ENCODE peak calls at places on chromosomes 11 and 22, in five cellular contexts. One of them, this sample, is unnamed.

GRCh38 chr22:45526768-45527360 is 24.2 kb downstream of the FBLN1 start:
- DNase-seq in HepG2: no peak
- DNase-seq in H1: no peak
- DNase-seq in GM12878: no peak
- DNase-seq in K562: no peak
- DNase-seq in this sample: no peak

GRCh38 chr11:10641314-10642206 is 52.0 kb downstream of the IRAG1 start:
- DNase-seq in HepG2: no peak
- DNase-seq in H1: no peak
- DNase-seq in GM12878: peak; percentile 62
- DNase-seq in K562: no peak
- DNase-seq in this sample: no peak

GRCh38 chr11:9831122-9831521 is 167.2 kb downstream of the SWAP70 start:
- DNase-seq in K562: no peak
- DNase-seq in HepG2: no peak
- DNase-seq in H1: no peak
- DNase-seq in GM12878: no peak
- DNase-seq in this sample: no peak

GRCh38 chr22:40196628-40197027 is 18.9 kb downstream of the TNRC6B start:
- DNase-seq in GM12878: peak; percentile 48
- DNase-seq in K562: no peak
- DNase-seq in HepG2: no peak
- DNase-seq in H1: no peak
- DNase-seq in this sample: no peak

GRCh38 chr11:91850533-91851305 is 373.9 kb upstream of the FAT3 start:
- DNase-seq in GM12878: no peak
- DNase-seq in HepG2: no peak
- DNase-seq in H1: no peak
- DNase-seq in K562: no peak
- DNase-seq in this sample: no peak

GRCh38 chr22:42645938-42646568 is 3.1 kb downstream of the CYB5R3 start:
- DNase-seq in H1: no peak
- DNase-seq in K562: no peak
- DNase-seq in HepG2: no peak
- DNase-seq in GM12878: no peak
- DNase-seq in this sample: no peak

GRCh38 chr22:28023774-28024173 is 104.7 kb upstream of the PITPNB start:
- DNase-seq in HepG2: no peak
- DNase-seq in H1: no peak
- DNase-seq in GM12878: no peak
- DNase-seq in K562: no peak
- DNase-seq in this sample: no peak

GRCh38 chr22:17217179-17217578 is 2.1 kb downstream of the ADA2 start:
- DNase-seq in H1: no peak
- DNase-seq in HepG2: no peak
- DNase-seq in K562: no peak
- DNase-seq in GM12878: no peak
- DNase-seq in this sample: no peak

GRCh38 chr11:116828632-116829524 is 829 bp upstream of the APOC3 start:
- DNase-seq in HepG2: peak; percentile 90
- DNase-seq in H1: no peak
- DNase-seq in K562: peak; percentile 35
- DNase-seq in GM12878: no peak
- DNase-seq in this sample: no peak

GRCh38 chr11:130218501-130218900 is 58.9 kb downstream of the ST14 start:
- DNase-seq in H1: peak; percentile 44
- DNase-seq in GM12878: no peak
- DNase-seq in HepG2: no peak
- DNase-seq in K562: no peak
- DNase-seq in this sample: no peak

GRCh38 chr11:72779495-72780128 is 14.2 kb downstream of the STARD10 start:
- DNase-seq in GM12878: no peak
- DNase-seq in H1: no peak
- DNase-seq in HepG2: no peak
- DNase-seq in K562: no peak
- DNase-seq in this sample: no peak

GRCh38 chr11:72781313-72782080 is 12.3 kb downstream of the STARD10 start:
- DNase-seq in GM12878: no peak
- DNase-seq in K562: peak; percentile 59
- DNase-seq in HepG2: no peak
- DNase-seq in H1: peak; percentile 63
- DNase-seq in this sample: peak; percentile 77

GRCh38 chr11:72780291-72781062 is 13.4 kb downstream of the STARD10 start:
- DNase-seq in H1: no peak
- DNase-seq in HepG2: no peak
- DNase-seq in GM12878: no peak
- DNase-seq in K562: no peak
- DNase-seq in this sample: no peak

GRCh38 chr11:72782081-72782920 is 11.5 kb downstream of the STARD10 start:
- DNase-seq in HepG2: peak; percentile 79
- DNase-seq in GM12878: no peak
- DNase-seq in H1: peak; percentile 72
- DNase-seq in K562: no peak
- DNase-seq in this sample: no peak

GRCh38 chr11:72781063-72781312 is 12.9 kb downstream of the STARD10 start:
- DNase-seq in HepG2: no peak
- DNase-seq in K562: no peak
- DNase-seq in GM12878: no peak
- DNase-seq in H1: peak; percentile 63
- DNase-seq in this sample: no peak
- H3K4me2 ChIP-seq in HepG2: peak overlapping the region; percentile 90
- H3K4me2 ChIP-seq in K562: peak overlapping the region; percentile 56
- H3K4me2 ChIP-seq in GM12878: peak overlapping the region; percentile 79
- H3K4me2 ChIP-seq in H1: peak overlapping the region; percentile 88
- H3K4me2 ChIP-seq in this sample: peak overlapping the region; percentile 98

DNA sequence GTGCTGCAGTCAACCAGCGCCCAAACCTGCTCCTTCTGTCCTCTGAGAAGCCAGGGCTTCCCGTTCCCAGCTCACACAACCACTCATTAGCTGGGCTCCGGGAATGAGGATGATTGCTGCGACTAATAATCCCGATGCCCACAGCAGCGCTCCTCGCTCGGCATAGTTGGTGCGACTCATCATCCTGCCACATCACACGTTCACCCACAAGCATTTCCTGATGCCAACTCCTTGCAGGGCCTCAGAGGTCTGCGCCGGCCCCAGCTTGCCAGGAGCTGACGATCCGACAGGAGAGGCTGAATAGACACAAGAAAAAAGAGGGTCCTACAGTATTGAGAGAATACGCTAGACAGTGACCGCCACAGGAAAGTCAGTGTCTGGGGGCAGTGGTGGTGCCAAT is 10.6 kb upstream of the CSNK1E start:
- DNase-seq in GM12878: no peak
- DNase-seq in HepG2: no peak
- DNase-seq in K562: no peak
- DNase-seq in H1: no peak
- DNase-seq in this sample: no peak
- TF ChIP-seq KDM1A in GM12878: no peak
- TF ChIP-seq KDM1A in HepG2: no peak
- TF ChIP-seq KDM1A in K562: no peak
- TF ChIP-seq KDM1A in H1: no peak
- TF ChIP-seq KDM1A in this sample: no peak

GRCh38 chr11:124753207-124753606 is 1.2 kb upstream of the VSIG2 start:
- DNase-seq in HepG2: no peak
- DNase-seq in H1: no peak
- DNase-seq in GM12878: no peak
- DNase-seq in K562: no peak
- DNase-seq in this sample: no peak
- H3K4me2 ChIP-seq in HepG2: no peak overlapping the region
- H3K4me2 ChIP-seq in H1: peak overlapping the region; percentile 68
- H3K4me2 ChIP-seq in GM12878: no peak overlapping the region
- H3K4me2 ChIP-seq in K562: no peak overlapping the region
- H3K4me2 ChIP-seq in this sample: no peak overlapping the region

GRCh38 chr11:128327274-128327673 is 260.1 kb downstream of the ETS1 start:
- DNase-seq in K562: no peak
- DNase-seq in H1: no peak
- DNase-seq in GM12878: no peak
- DNase-seq in HepG2: no peak
- DNase-seq in this sample: no peak
- TF ChIP-seq KDM1A in K562: no peak
- TF ChIP-seq KDM1A in H1: no peak
- TF ChIP-seq KDM1A in GM12878: no peak
- TF ChIP-seq KDM1A in HepG2: no peak
- TF ChIP-seq KDM1A in this sample: no peak

DNA sequence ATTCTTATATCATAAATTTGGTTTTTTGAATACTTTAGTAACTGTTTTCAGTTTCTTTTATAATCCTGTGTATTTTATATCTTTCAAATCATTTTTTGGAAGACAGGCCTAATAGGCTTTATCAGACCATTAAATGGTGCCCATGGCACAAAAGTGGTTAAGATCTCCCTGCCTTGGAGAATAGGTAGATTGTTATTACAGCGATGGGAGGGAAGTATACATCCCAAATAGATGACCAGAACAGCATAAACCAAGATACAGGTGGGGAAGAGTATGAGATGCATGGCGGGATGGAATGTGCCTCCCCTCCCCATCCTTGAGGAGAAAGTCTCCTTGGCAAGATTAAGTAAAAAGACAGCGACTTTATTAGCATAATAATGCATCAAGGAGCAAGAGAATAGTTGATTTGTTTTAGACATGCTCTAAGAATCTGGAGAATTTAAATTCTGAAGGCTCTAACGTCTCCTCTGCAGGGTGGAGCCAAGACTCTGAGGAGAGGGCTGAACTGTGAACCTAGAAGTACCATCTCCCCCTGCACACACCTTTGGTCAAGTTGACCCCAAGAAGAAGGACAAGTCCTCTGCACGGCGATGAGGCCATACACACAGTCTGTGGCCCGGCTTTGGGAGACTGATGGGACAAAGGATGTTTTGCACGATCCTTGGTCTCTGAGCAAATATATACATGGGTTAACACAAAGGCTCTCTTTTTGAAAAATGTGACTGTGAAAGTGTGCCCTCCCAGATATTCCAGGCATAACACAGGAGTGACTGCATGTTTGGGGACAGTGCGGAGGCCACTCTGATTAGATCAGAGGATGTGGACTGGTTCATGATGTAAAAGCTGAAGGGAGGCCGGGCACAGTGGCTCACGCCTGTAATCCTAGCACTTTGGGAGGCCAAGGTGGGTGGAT is 61.1 kb upstream of the SLC35C1 start:
- DNase-seq in HepG2: peak; percentile 71
- DNase-seq in H1: no peak
- DNase-seq in K562: no peak
- DNase-seq in GM12878: no peak
- DNase-seq in this sample: no peak
- H3K4me2 ChIP-seq in HepG2: no peak overlapping the region
- H3K4me2 ChIP-seq in H1: peak overlapping the region; percentile 61
- H3K4me2 ChIP-seq in K562: no peak overlapping the region
- H3K4me2 ChIP-seq in GM12878: no peak overlapping the region
- H3K4me2 ChIP-seq in this sample: no peak overlapping the region

GRCh38 chr22:49636214-49636613 is 191.5 kb downstream of the BRD1 start:
- DNase-seq in H1: no peak
- DNase-seq in GM12878: no peak
- DNase-seq in K562: no peak
- DNase-seq in HepG2: no peak
- DNase-seq in this sample: no peak

GRCh38 chr22:49638788-49639187 is 188.9 kb downstream of the BRD1 start:
- DNase-seq in HepG2: peak; percentile 7
- DNase-seq in K562: no peak
- DNase-seq in H1: no peak
- DNase-seq in GM12878: no peak
- DNase-seq in this sample: no peak

GRCh38 chr22:49636649-49637048 is 191.0 kb downstream of the BRD1 start:
- DNase-seq in GM12878: no peak
- DNase-seq in K562: no peak
- DNase-seq in H1: no peak
- DNase-seq in HepG2: no peak
- DNase-seq in this sample: no peak

GRCh38 chr22:49637255-49637760 is 190.4 kb downstream of the BRD1 start:
- DNase-seq in H1: no peak
- DNase-seq in K562: no peak
- DNase-seq in GM12878: no peak
- DNase-seq in HepG2: no peak
- DNase-seq in this sample: no peak

GRCh38 chr22:49638001-49638400 is 189.7 kb downstream of the BRD1 start:
- DNase-seq in H1: no peak
- DNase-seq in HepG2: no peak
- DNase-seq in GM12878: no peak
- DNase-seq in K562: no peak
- DNase-seq in this sample: no peak
- TF ChIP-seq KDM1A in H1: no peak
- TF ChIP-seq KDM1A in HepG2: no peak
- TF ChIP-seq KDM1A in GM12878: no peak
- TF ChIP-seq KDM1A in K562: no peak
- TF ChIP-seq KDM1A in this sample: no peak

GRCh38 chr11:72671144-72672099 is 2.8 kb downstream of the PDE2A start:
- DNase-seq in K562: no peak
- DNase-seq in H1: no peak
- DNase-seq in HepG2: no peak
- DNase-seq in GM12878: no peak
- DNase-seq in this sample: no peak
- H3K4me2 ChIP-seq in K562: no peak overlapping the region
- H3K4me2 ChIP-seq in H1: no peak overlapping the region
- H3K4me2 ChIP-seq in HepG2: no peak overlapping the region
- H3K4me2 ChIP-seq in GM12878: no peak overlapping the region
- H3K4me2 ChIP-seq in this sample: no peak overlapping the region

GRCh38 chr11:2304156-2305139 is 2.6 kb downstream of the TSPAN32 start:
- DNase-seq in K562: no peak
- DNase-seq in GM12878: no peak
- DNase-seq in H1: peak; percentile 43
- DNase-seq in HepG2: no peak
- DNase-seq in this sample: no peak
- TF ChIP-seq KDM1A in K562: no peak
- TF ChIP-seq KDM1A in GM12878: no peak
- TF ChIP-seq KDM1A in H1: no peak
- TF ChIP-seq KDM1A in HepG2: no peak
- TF ChIP-seq KDM1A in this sample: no peak

GRCh38 chr11:74686792-74687191 is 44.4 kb downstream of the CHRDL2 start:
- DNase-seq in K562: no peak
- DNase-seq in H1: no peak
- DNase-seq in GM12878: no peak
- DNase-seq in HepG2: no peak
- DNase-seq in this sample: no peak
- H3K4me2 ChIP-seq in K562: no peak overlapping the region
- H3K4me2 ChIP-seq in H1: no peak overlapping the region
- H3K4me2 ChIP-seq in GM12878: no peak overlapping the region
- H3K4me2 ChIP-seq in HepG2: no peak overlapping the region
- H3K4me2 ChIP-seq in this sample: no peak overlapping the region